ENCODE peak calls at places on chromosomes 11 and 22, in four cellular contexts. A is effector CD4-positive, alpha-beta T cell; F is stimulated activated naive CD8-positive, alpha-beta T cell treated with anti-CD3 and anti-CD28 coated beads, Interleukin-15, amount 100 ng/mL, for 72 hours; V is astrocyte of the cerebellum. C is an unnamed sample.

GRCh38 chr22:49973018-49973965 is 12.7 kb downstream of the PIM3 start:
- DNase-seq in A (no peak), F (no peak), V (no peak), C (no peak)

GRCh38 chr22:17917490-17917983 is 106.8 kb downstream of the MICAL3 start:
- DNase-seq in A (no peak), F (no peak), V (no peak), C (no peak)

GRCh38 chr22:48088926-48089536 is 1326.6 kb downstream of the TBC1D22A start:
- DNase-seq in A (no peak), F (no peak), V (no peak), C (no peak)

GRCh38 chr22:37604875-37605274 is 3.8 kb upstream of the GGA1 start:
- DNase-seq in A (peak), F (peak), V (no peak), C (no peak)

GRCh38 chr11:22798890-22799289 is 30.7 kb downstream of the SVIP start:
- DNase-seq in A (no peak), F (no peak), V (no peak), C (no peak)

GRCh38 chr11:76218449-76219206 is 12.3 kb upstream of the WNT11 start:
- DNase-seq in A (no peak), F (no peak), V (no peak), C (peak)

GRCh38 chr11:31767665-31768064 is 43.5 kb downstream of the PAX6 start:
- DNase-seq in A (no peak), F (no peak), V (no peak), C (no peak)

GRCh38 chr11:105632316-105632715 is 22.4 kb downstream of the GRIA4 start:
- DNase-seq in A (no peak), F (no peak), V (no peak), C (no peak)

GRCh38 chr11:32244453-32244852 is 153.6 kb downstream of the RCN1 start:
- DNase-seq in A (no peak), F (no peak), V (no peak), C (peak)

GRCh38 chr22:19610518-19611253 is 86.5 kb upstream of the CLDN5 start:
- DNase-seq in A (no peak), F (peak), V (no peak), C (no peak)

GRCh38 chr11:132685174-132685611 is 847.1 kb downstream of the OPCML start:
- DNase-seq in A (no peak), F (no peak), V (peak), C (no peak)

GRCh38 chr11:60280412-60280811 is at the start of gene MS4A4A:
- DNase-seq in A (no peak), F (no peak), V (no peak), C (no peak)

GRCh38 chr11:120212259-120212888 is 1.5 kb downstream of the OAF start:
- DNase-seq in A (no peak), F (no peak), V (no peak), C (no peak)

GRCh38 chr11:110433393-110434333 is 3.9 kb downstream of the FDX1 start:
- DNase-seq in A (no peak), F (no peak), V (no peak), C (peak)

GRCh38 chr22:23243006-23243573 is 62.8 kb downstream of the BCR start:
- DNase-seq in A (peak), F (peak), V (no peak), C (peak)

GRCh38 chr11:29333993-29334780 is 682.6 kb downstream of the KCNA4 start:
- DNase-seq in A (no peak), F (no peak), V (peak), C (no peak)

GRCh38 chr11:47179655-47179991 is 2.9 kb upstream of the ARFGAP2 start:
- DNase-seq in A (no peak), F (peak), V (no peak), C (peak)

GRCh38 chr11:76030286-76030685 is 176.0 kb downstream of the WNT11 start:
- DNase-seq in A (no peak), F (no peak), V (peak), C (peak)

GRCh38 chr22:27420817-27421361 is 380.7 kb downstream of the MN1 start:
- DNase-seq in A (no peak), F (no peak), V (peak), C (peak)

GRCh38 chr11:62548545-62549335 is 2.1 kb upstream of the AHNAK start:
- DNase-seq in A (no peak), F (no peak), V (no peak), C (peak)

GRCh38 chr11:110065189-110065588 is 28.0 kb upstream of the ZC3H12C start:
- DNase-seq in A (no peak), F (no peak), V (no peak), C (no peak)

GRCh38 chr11:100546714-100547113 is 140.4 kb upstream of the ARHGAP42 start:
- DNase-seq in A (no peak), F (no peak), V (peak), C (no peak)

GRCh38 chr22:42310301-42310981 is 40.0 kb upstream of the TCF20 start:
- DNase-seq in A (no peak), F (no peak), V (no peak), C (no peak)

GRCh38 chr11:13335319-13335718 is 57.7 kb downstream of the BMAL1 start:
- DNase-seq in A (peak), F (peak), V (no peak), C (peak)